ENCODE peak calls at places on chromosomes 1 and 21, in four cellular contexts. J is Kasumi-1, O is cardiac muscle cell, T is H7. Z is an unnamed sample.

GRCh38 chr1:154474802-154475201 is 27.2 kb upstream of the TDRD10 start:
- DNase-seq in J (peak; percentile 50), O (no peak), T (no peak), Z (no peak)

GRCh38 chr1:82094136-82094535 is 293.4 kb downstream of the ADGRL2 start:
- DNase-seq in J (no peak), O (no peak), T (no peak), Z (no peak)

GRCh38 chr21:30058928-30059327 is 107.7 kb downstream of the CLDN17 start:
- DNase-seq in J (no peak), O (no peak), T (no peak), Z (no peak)

GRCh38 chr1:52554267-52554640 is 1.4 kb upstream of the TUT4 start:
- DNase-seq in J (no peak), O (peak; percentile 7), T (no peak), Z (no peak)

GRCh38 chr1:245380790-245381535 is 226.2 kb downstream of the KIF26B start:
- DNase-seq in J (peak; percentile 12), O (no peak), T (peak; percentile 63), Z (no peak)

GRCh38 chr1:2271841-2272655 is 43.9 kb downstream of the SKI start:
- DNase-seq in J (no peak), O (no peak), T (no peak), Z (peak; percentile 66)

GRCh38 chr1:223683586-223684487 is 18.3 kb upstream of the CAPN8 start:
- DNase-seq in J (peak; percentile 54), O (peak; percentile 83), T (peak; percentile 64), Z (peak; percentile 75)

GRCh38 chr1:152359906-152360305 is at the start of gene FLG2:
- DNase-seq in J (no peak), O (no peak), T (no peak), Z (no peak)

GRCh38 chr1:50989694-50990093 is 19.6 kb downstream of the CDKN2C start:
- DNase-seq in J (no peak), O (no peak), T (no peak), Z (no peak)

GRCh38 chr1:42940851-42941639 is 17.6 kb downstream of the SLC2A1 start:
- DNase-seq in J (no peak), O (no peak), T (no peak), Z (no peak)

GRCh38 chr1:113677250-113678158 is 81.8 kb downstream of the PHTF1 start:
- DNase-seq in J (peak; percentile 71), O (peak; percentile 67), T (peak; percentile 71), Z (no peak)

GRCh38 chr1:51445346-51446090 is 73.5 kb downstream of the EPS15 start:
- DNase-seq in J (no peak), O (no peak), T (no peak), Z (no peak)